ENCODE peak calls at places on chromosomes 5 and 9, in seven cellular contexts. U is SJSA1, O is heart left ventricle, C is PC-3, F is kidney epithelial cell, E is Kasumi-1, L is NCI-H748 treated with DMSO at 0.1 percent for 48 hours. W is an unnamed sample.

GRCh38 chr5:79802995-79803394 is 113.4 kb downstream of the CMYA5 start:
- DNase-seq in U (no peak), O (no peak), C (no peak), F (no peak), E (no peak), L (no peak), W (no peak)

GRCh38 chr5:10912435-10912834 is 151.4 kb upstream of the DAP start:
- DNase-seq in U (no peak), O (no peak), C (no peak), F (no peak), E (no peak), L (no peak), W (no peak)

GRCh38 chr5:71938886-71939285 is 168.4 kb upstream of the MAP1B start:
- DNase-seq in U (no peak), O (no peak), C (peak), F (peak), E (no peak), L (peak), W (no peak)

GRCh38 chr5:180112101-180112861 is 40.7 kb upstream of the RNF130 start:
- DNase-seq in U (no peak), O (no peak), C (no peak), F (no peak), E (no peak), L (no peak), W (no peak)

GRCh38 chr5:125233944-125234343 is 487.5 kb upstream of the ZNF608 start:
- DNase-seq in U (no peak), O (no peak), C (no peak), F (no peak), E (no peak), L (no peak), W (no peak)

GRCh38 chr5:130710596-130710995 is 454.5 kb downstream of the HINT1 start:
- DNase-seq in U (peak), O (no peak), C (peak), F (peak), E (no peak), L (no peak), W (no peak)

GRCh38 chr5:169805527-169805934 is 168.5 kb downstream of the DOCK2 start:
- DNase-seq in U (no peak), O (peak), C (no peak), F (no peak), E (no peak), L (no peak), W (no peak)

GRCh38 chr9:88476491-88477271 is 58.3 kb upstream of the NXNL2 start:
- DNase-seq in U (peak), O (no peak), C (peak), F (peak), E (no peak), L (no peak), W (no peak)

GRCh38 chr9:131799177-131799823 is 59.4 kb upstream of the RAPGEF1 start:
- DNase-seq in U (peak), O (peak), C (peak), F (no peak), E (peak), L (no peak), W (no peak)

GRCh38 chr9:93058357-93059096 is at the start of gene SUSD3:
- DNase-seq in U (no peak), O (peak), C (peak), F (no peak), E (no peak), L (no peak), W (peak)